ENCODE peak calls at places on chromosomes 7 and 10, in ten cellular contexts. One of them, this sample, is unnamed.

GRCh38 chr10:127151541-127151940 is 44.9 kb downstream of the INSYN2A start:
- DNase-seq in mesendoderm: peak
- DNase-seq in upper lobe of right lung: no peak
- DNase-seq in fibroblast of lung: no peak
- DNase-seq in epithelial cell of prostate: no peak
- DNase-seq in IMR-90: peak
- DNase-seq in ovary: no peak
- DNase-seq in GM23338: no peak
- DNase-seq in NCI-H2081: no peak
- DNase-seq in RPMI7951: no peak
- DNase-seq in this sample: no peak

GRCh38 chr7:134926396-134926795 is 59.9 kb upstream of the AGBL3 start:
- DNase-seq in mesendoderm: no peak
- DNase-seq in IMR-90: peak
- DNase-seq in NCI-H2081: no peak
- DNase-seq in upper lobe of right lung: no peak
- DNase-seq in GM23338: no peak
- DNase-seq in RPMI7951: no peak
- DNase-seq in ovary: no peak
- DNase-seq in epithelial cell of prostate: no peak
- DNase-seq in fibroblast of lung: no peak
- DNase-seq in this sample: no peak

GRCh38 chr7:117072620-117073118 is 119.4 kb downstream of the ST7 start:
- DNase-seq in NCI-H2081: peak
- DNase-seq in mesendoderm: peak
- DNase-seq in ovary: no peak
- DNase-seq in fibroblast of lung: peak
- DNase-seq in GM23338: no peak
- DNase-seq in IMR-90: peak
- DNase-seq in epithelial cell of prostate: no peak
- DNase-seq in upper lobe of right lung: peak
- DNase-seq in RPMI7951: peak
- DNase-seq in this sample: peak

GRCh38 chr10:100978121-100978895 is 9.0 kb downstream of the MRPL43 start:
- DNase-seq in epithelial cell of prostate: no peak
- DNase-seq in ovary: no peak
- DNase-seq in mesendoderm: no peak
- DNase-seq in RPMI7951: no peak
- DNase-seq in IMR-90: no peak
- DNase-seq in fibroblast of lung: no peak
- DNase-seq in NCI-H2081: no peak
- DNase-seq in upper lobe of right lung: no peak
- DNase-seq in GM23338: no peak
- DNase-seq in this sample: no peak

GRCh38 chr7:132520591-132520990 is 55.7 kb downstream of the PLXNA4 start:
- DNase-seq in epithelial cell of prostate: no peak
- DNase-seq in IMR-90: no peak
- DNase-seq in fibroblast of lung: no peak
- DNase-seq in NCI-H2081: no peak
- DNase-seq in GM23338: no peak
- DNase-seq in upper lobe of right lung: no peak
- DNase-seq in RPMI7951: no peak
- DNase-seq in mesendoderm: no peak
- DNase-seq in ovary: no peak
- DNase-seq in this sample: no peak

GRCh38 chr7:40682696-40683095 is 547.9 kb downstream of the SUGCT start:
- DNase-seq in NCI-H2081: no peak
- DNase-seq in mesendoderm: no peak
- DNase-seq in epithelial cell of prostate: no peak
- DNase-seq in upper lobe of right lung: no peak
- DNase-seq in IMR-90: no peak
- DNase-seq in ovary: no peak
- DNase-seq in GM23338: no peak
- DNase-seq in fibroblast of lung: no peak
- DNase-seq in RPMI7951: no peak
- DNase-seq in this sample: no peak

GRCh38 chr10:72981882-72982529 is 27.4 kb upstream of the PLA2G12B start:
- DNase-seq in fibroblast of lung: no peak
- DNase-seq in NCI-H2081: no peak
- DNase-seq in mesendoderm: peak
- DNase-seq in upper lobe of right lung: no peak
- DNase-seq in epithelial cell of prostate: no peak
- DNase-seq in IMR-90: no peak
- DNase-seq in GM23338: no peak
- DNase-seq in ovary: no peak
- DNase-seq in RPMI7951: peak
- DNase-seq in this sample: no peak

GRCh38 chr7:116447436-116447835 is 52.1 kb upstream of the CAV2 start:
- DNase-seq in mesendoderm: no peak
- DNase-seq in NCI-H2081: no peak
- DNase-seq in fibroblast of lung: no peak
- DNase-seq in IMR-90: no peak
- DNase-seq in GM23338: no peak
- DNase-seq in epithelial cell of prostate: no peak
- DNase-seq in upper lobe of right lung: no peak
- DNase-seq in ovary: no peak
- DNase-seq in RPMI7951: no peak
- DNase-seq in this sample: no peak

GRCh38 chr10:27743736-27744477 is 1.7 kb downstream of the MKX start:
- DNase-seq in fibroblast of lung: peak
- DNase-seq in ovary: peak
- DNase-seq in epithelial cell of prostate: no peak
- DNase-seq in upper lobe of right lung: peak
- DNase-seq in RPMI7951: no peak
- DNase-seq in NCI-H2081: no peak
- DNase-seq in IMR-90: peak
- DNase-seq in GM23338: peak
- DNase-seq in mesendoderm: no peak
- DNase-seq in this sample: no peak

GRCh38 chr7:157006829-157007469 is 3.5 kb downstream of the MNX1 start:
- DNase-seq in IMR-90: no peak
- DNase-seq in NCI-H2081: no peak
- DNase-seq in epithelial cell of prostate: no peak
- DNase-seq in fibroblast of lung: no peak
- DNase-seq in upper lobe of right lung: no peak
- DNase-seq in RPMI7951: no peak
- DNase-seq in mesendoderm: no peak
- DNase-seq in ovary: no peak
- DNase-seq in GM23338: no peak
- DNase-seq in this sample: no peak

GRCh38 chr7:133910761-133911160 is 216.4 kb upstream of the LRGUK start:
- DNase-seq in ovary: no peak
- DNase-seq in fibroblast of lung: no peak
- DNase-seq in GM23338: no peak
- DNase-seq in epithelial cell of prostate: no peak
- DNase-seq in mesendoderm: no peak
- DNase-seq in NCI-H2081: peak
- DNase-seq in upper lobe of right lung: no peak
- DNase-seq in IMR-90: no peak
- DNase-seq in RPMI7951: no peak
- DNase-seq in this sample: no peak

GRCh38 chr7:17126413-17127374 is 171.8 kb upstream of the AHR start:
- DNase-seq in RPMI7951: no peak
- DNase-seq in NCI-H2081: no peak
- DNase-seq in ovary: no peak
- DNase-seq in IMR-90: peak
- DNase-seq in GM23338: no peak
- DNase-seq in mesendoderm: no peak
- DNase-seq in upper lobe of right lung: no peak
- DNase-seq in fibroblast of lung: no peak
- DNase-seq in epithelial cell of prostate: no peak
- DNase-seq in this sample: no peak

GRCh38 chr10:70672993-70673928 is 955 bp downstream of the ADAMTS14 start:
- DNase-seq in IMR-90: peak
- DNase-seq in fibroblast of lung: peak
- DNase-seq in epithelial cell of prostate: no peak
- DNase-seq in RPMI7951: peak
- DNase-seq in GM23338: peak
- DNase-seq in NCI-H2081: no peak
- DNase-seq in mesendoderm: peak
- DNase-seq in upper lobe of right lung: no peak
- DNase-seq in ovary: no peak
- DNase-seq in this sample: no peak

GRCh38 chr7:22589641-22590141 is 89.7 kb upstream of the STEAP1B start:
- DNase-seq in NCI-H2081: no peak
- DNase-seq in upper lobe of right lung: peak
- DNase-seq in GM23338: peak
- DNase-seq in IMR-90: peak
- DNase-seq in RPMI7951: peak
- DNase-seq in mesendoderm: no peak
- DNase-seq in epithelial cell of prostate: no peak
- DNase-seq in ovary: no peak
- DNase-seq in fibroblast of lung: peak
- DNase-seq in this sample: peak

GRCh38 chr7:127865466-127865865 is 165.8 kb downstream of the LRRC4 start:
- DNase-seq in NCI-H2081: no peak
- DNase-seq in GM23338: no peak
- DNase-seq in upper lobe of right lung: no peak
- DNase-seq in mesendoderm: peak
- DNase-seq in RPMI7951: peak
- DNase-seq in epithelial cell of prostate: no peak
- DNase-seq in IMR-90: peak
- DNase-seq in ovary: no peak
- DNase-seq in fibroblast of lung: peak
- DNase-seq in this sample: no peak

GRCh38 chr10:125708971-125709503 is 10.5 kb upstream of the EDRF1 start:
- DNase-seq in RPMI7951: no peak
- DNase-seq in GM23338: no peak
- DNase-seq in mesendoderm: peak
- DNase-seq in upper lobe of right lung: no peak
- DNase-seq in ovary: no peak
- DNase-seq in epithelial cell of prostate: no peak
- DNase-seq in NCI-H2081: no peak
- DNase-seq in IMR-90: no peak
- DNase-seq in fibroblast of lung: no peak
- DNase-seq in this sample: no peak

GRCh38 chr7:91325731-91326130 is 61.5 kb downstream of the FZD1 start:
- DNase-seq in GM23338: no peak
- DNase-seq in IMR-90: no peak
- DNase-seq in epithelial cell of prostate: no peak
- DNase-seq in fibroblast of lung: no peak
- DNase-seq in RPMI7951: no peak
- DNase-seq in upper lobe of right lung: no peak
- DNase-seq in NCI-H2081: no peak
- DNase-seq in mesendoderm: no peak
- DNase-seq in ovary: no peak
- DNase-seq in this sample: no peak

GRCh38 chr7:22858640-22859561 is 36.3 kb upstream of the TOMM7 start:
- DNase-seq in mesendoderm: peak
- DNase-seq in GM23338: no peak
- DNase-seq in RPMI7951: peak
- DNase-seq in IMR-90: peak
- DNase-seq in NCI-H2081: no peak
- DNase-seq in epithelial cell of prostate: peak
- DNase-seq in upper lobe of right lung: no peak
- DNase-seq in ovary: no peak
- DNase-seq in fibroblast of lung: peak
- DNase-seq in this sample: peak

GRCh38 chr7:102260856-102261255 is 25.8 kb upstream of the SH2B2 start:
- DNase-seq in NCI-H2081: no peak
- DNase-seq in fibroblast of lung: peak
- DNase-seq in IMR-90: peak
- DNase-seq in RPMI7951: peak
- DNase-seq in mesendoderm: peak
- DNase-seq in ovary: peak
- DNase-seq in upper lobe of right lung: no peak
- DNase-seq in epithelial cell of prostate: no peak
- DNase-seq in GM23338: peak
- DNase-seq in this sample: no peak

GRCh38 chr10:118300266-118300665 is 41.9 kb downstream of the FAM204A start:
- DNase-seq in RPMI7951: no peak
- DNase-seq in NCI-H2081: peak
- DNase-seq in ovary: no peak
- DNase-seq in mesendoderm: no peak
- DNase-seq in IMR-90: no peak
- DNase-seq in GM23338: no peak
- DNase-seq in fibroblast of lung: no peak
- DNase-seq in epithelial cell of prostate: peak
- DNase-seq in upper lobe of right lung: no peak
- DNase-seq in this sample: no peak

GRCh38 chr7:105875505-105875904 is 894 bp downstream of the ATXN7L1 start:
- DNase-seq in GM23338: no peak
- DNase-seq in epithelial cell of prostate: no peak
- DNase-seq in mesendoderm: no peak
- DNase-seq in ovary: no peak
- DNase-seq in RPMI7951: no peak
- DNase-seq in NCI-H2081: no peak
- DNase-seq in IMR-90: no peak
- DNase-seq in fibroblast of lung: peak
- DNase-seq in upper lobe of right lung: no peak
- DNase-seq in this sample: no peak

GRCh38 chr10:12504628-12505027 is 155.3 kb downstream of the CAMK1D start:
- DNase-seq in upper lobe of right lung: peak
- DNase-seq in mesendoderm: no peak
- DNase-seq in epithelial cell of prostate: no peak
- DNase-seq in NCI-H2081: no peak
- DNase-seq in GM23338: no peak
- DNase-seq in fibroblast of lung: no peak
- DNase-seq in IMR-90: no peak
- DNase-seq in ovary: no peak
- DNase-seq in RPMI7951: no peak
- DNase-seq in this sample: no peak

GRCh38 chr10:5293691-5294550 is 70.8 kb upstream of the UCN3 start:
- DNase-seq in upper lobe of right lung: peak
- DNase-seq in mesendoderm: peak
- DNase-seq in epithelial cell of prostate: peak
- DNase-seq in ovary: no peak
- DNase-seq in IMR-90: peak
- DNase-seq in NCI-H2081: peak
- DNase-seq in RPMI7951: peak
- DNase-seq in fibroblast of lung: no peak
- DNase-seq in GM23338: peak
- DNase-seq in this sample: no peak

GRCh38 chr10:117568226-117568625 is 25.7 kb downstream of the EMX2 start:
- DNase-seq in mesendoderm: peak
- DNase-seq in fibroblast of lung: no peak
- DNase-seq in RPMI7951: no peak
- DNase-seq in upper lobe of right lung: no peak
- DNase-seq in ovary: no peak
- DNase-seq in epithelial cell of prostate: no peak
- DNase-seq in NCI-H2081: no peak
- DNase-seq in IMR-90: no peak
- DNase-seq in GM23338: no peak
- DNase-seq in this sample: no peak

GRCh38 chr10:59847326-59847725 is 59.0 kb downstream of the CCDC6 start:
- DNase-seq in RPMI7951: no peak
- DNase-seq in upper lobe of right lung: no peak
- DNase-seq in IMR-90: no peak
- DNase-seq in fibroblast of lung: no peak
- DNase-seq in ovary: no peak
- DNase-seq in epithelial cell of prostate: no peak
- DNase-seq in GM23338: peak
- DNase-seq in NCI-H2081: no peak
- DNase-seq in mesendoderm: peak
- DNase-seq in this sample: no peak

GRCh38 chr7:95002726-95003125 is 95.3 kb downstream of the PPP1R9A start:
- DNase-seq in NCI-H2081: no peak
- DNase-seq in mesendoderm: no peak
- DNase-seq in epithelial cell of prostate: no peak
- DNase-seq in RPMI7951: no peak
- DNase-seq in IMR-90: no peak
- DNase-seq in GM23338: no peak
- DNase-seq in ovary: no peak
- DNase-seq in upper lobe of right lung: no peak
- DNase-seq in fibroblast of lung: no peak
- DNase-seq in this sample: no peak

GRCh38 chr7:104010052-104010909 is 20.8 kb upstream of the RELN start:
- DNase-seq in fibroblast of lung: no peak
- DNase-seq in ovary: no peak
- DNase-seq in mesendoderm: no peak
- DNase-seq in NCI-H2081: no peak
- DNase-seq in epithelial cell of prostate: no peak
- DNase-seq in GM23338: no peak
- DNase-seq in RPMI7951: no peak
- DNase-seq in IMR-90: no peak
- DNase-seq in upper lobe of right lung: no peak
- DNase-seq in this sample: no peak

GRCh38 chr10:50375051-50375452 is 123.7 kb upstream of the ASAH2 start:
- DNase-seq in mesendoderm: peak
- DNase-seq in ovary: no peak
- DNase-seq in fibroblast of lung: no peak
- DNase-seq in IMR-90: no peak
- DNase-seq in epithelial cell of prostate: peak
- DNase-seq in GM23338: no peak
- DNase-seq in NCI-H2081: no peak
- DNase-seq in RPMI7951: no peak
- DNase-seq in upper lobe of right lung: no peak
- DNase-seq in this sample: no peak